ENCODE peak calls at places on chromosomes 7 and 10, in six cellular contexts. G is activated CD4-positive, alpha-beta T cell treated with anti-CD3 and anti-CD28 coated beads for 24 hours; Z is hippocampal formation; A is adrenal gland; V is upper lobe of right lung; Y is pons. X is an unnamed sample.

GRCh38 chr7:55912748-55913158 is 25.5 kb downstream of the ZNF713 start:
- DNase-seq in Z (peak), V (no peak), Y (peak), A (no peak), G (no peak), X (no peak)

GRCh38 chr7:74203157-74203556 is 6.6 kb upstream of the LAT2 start:
- DNase-seq in Z (no peak), V (peak), A (no peak), Y (peak), G (no peak), X (no peak)

GRCh38 chr7:46486264-46487206 is 565.5 kb upstream of the IGFBP3 start:
- DNase-seq in V (no peak), G (no peak), Y (no peak), Z (no peak), A (no peak), X (no peak)

GRCh38 chr7:1512781-1513656 is 8.8 kb upstream of the INTS1 start:
- DNase-seq in G (no peak), V (peak), A (peak), Z (peak), Y (peak), X (peak)

GRCh38 chr7:100128602-100128963 is 1.8 kb downstream of the MBLAC1 start:
- DNase-seq in V (no peak), A (no peak), Z (no peak), G (no peak), Y (no peak), X (no peak)

GRCh38 chr10:33921970-33922605 is 587.6 kb upstream of the NRP1 start:
- DNase-seq in Y (no peak), A (no peak), G (no peak), Z (no peak), V (no peak), X (no peak)

GRCh38 chr10:129365767-129366400 is 101.2 kb upstream of the MGMT start:
- DNase-seq in G (no peak), A (no peak), V (no peak), Z (no peak), Y (no peak), X (no peak)

GRCh38 chr7:2233876-2234275 is 1.1 kb upstream of the MAD1L1 start:
- DNase-seq in Y (no peak), A (no peak), G (no peak), V (no peak), Z (no peak), X (no peak)

GRCh38 chr10:12950583-12951128 is 50.9 kb downstream of the CCDC3 start:
- DNase-seq in G (no peak), Y (no peak), Z (no peak), V (no peak), A (no peak), X (no peak)

GRCh38 chr10:28796606-28797512 is 119.5 kb downstream of the BAMBI start:
- DNase-seq in V (no peak), Z (no peak), G (no peak), A (peak), Y (no peak), X (no peak)

GRCh38 chr10:43965033-43965917 is 316.6 kb upstream of the ZNF32 start:
- DNase-seq in Y (no peak), A (no peak), G (no peak), Z (no peak), V (peak), X (no peak)

GRCh38 chr7:74033372-74034311 is 5.7 kb downstream of the ELN start:
- DNase-seq in Z (peak), G (no peak), A (peak), V (peak), Y (peak), X (no peak)

GRCh38 chr10:119474606-119475005 is 67.9 kb downstream of the RGS10 start:
- DNase-seq in A (no peak), G (no peak), Z (no peak), Y (no peak), V (no peak), X (no peak)

GRCh38 chr10:43282881-43283280 is 16.0 kb upstream of the RASGEF1A start:
- DNase-seq in G (no peak), A (no peak), Y (no peak), V (no peak), Z (no peak), X (no peak)

GRCh38 chr10:92284112-92284704 is 6.7 kb downstream of the CPEB3 start:
- DNase-seq in V (no peak), G (no peak), Z (no peak), A (no peak), Y (peak), X (peak)

X was measured in GM13976.